ENCODE peak calls at places on chromosomes 2 and 18, in seven cellular contexts. P, L, M, Z, O, H and A are unnamed samples.

GRCh38 chr2:129001926-129002325 is 683.3 kb upstream of the HS6ST1 start:
- DNase-seq in P (no peak), L (no peak), M (no peak), Z (no peak), O (no peak), H (no peak), A (no peak)

GRCh38 chr2:11270891-11271290 is 73.5 kb downstream of the ROCK2 start:
- DNase-seq in P (no peak), L (no peak), M (no peak), Z (no peak), O (no peak), H (no peak), A (no peak)

GRCh38 chr2:112773091-112773490 is 8.7 kb upstream of the CKAP2L start:
- DNase-seq in P (no peak), L (no peak), M (no peak), Z (no peak), O (no peak), H (no peak), A (no peak)

GRCh38 chr2:232204457-232204931 is 174.1 kb upstream of the ALPP start:
- DNase-seq in P (no peak), L (no peak), M (no peak), Z (no peak), O (no peak), H (no peak), A (no peak)

GRCh38 chr18:31553800-31554199 is 37.9 kb upstream of the TTR start:
- DNase-seq in P (no peak), L (no peak), M (no peak), Z (no peak), O (no peak), H (no peak), A (no peak)

GRCh38 chr18:56973487-56973886 is 173.4 kb upstream of the BOD1L2 start:
- DNase-seq in P (no peak), L (no peak), M (no peak), Z (no peak), O (no peak), H (no peak), A (no peak)

GRCh38 chr2:173028141-173028540 is 47.5 kb upstream of the MAP3K20 start:
- DNase-seq in P (no peak), L (no peak), M (no peak), Z (no peak), O (no peak), H (no peak), A (no peak)

GRCh38 chr2:182503886-182504285 is 77.0 kb upstream of the PDE1A start:
- DNase-seq in P (no peak), L (no peak), M (no peak), Z (no peak), O (no peak), H (no peak), A (no peak)

GRCh38 chr2:226611944-226612318 is 187.7 kb downstream of the IRS1 start:
- DNase-seq in P (no peak), L (no peak), M (no peak), Z (no peak), O (no peak), H (no peak), A (no peak)

GRCh38 chr2:3727397-3728045 is 24.1 kb downstream of the DCDC2C start:
- DNase-seq in P (no peak), L (no peak), M (no peak), Z (no peak), O (no peak), H (no peak), A (no peak)

GRCh38 chr18:63138469-63139340 is 180.9 kb downstream of the BCL2 start:
- DNase-seq in P (no peak), L (no peak), M (no peak), Z (peak), O (no peak), H (no peak), A (no peak)

GRCh38 chr2:176172748-176173586 is 15.5 kb upstream of the HOXD1 start:
- DNase-seq in P (no peak), L (no peak), M (no peak), Z (no peak), O (no peak), H (no peak), A (no peak)

GRCh38 chr2:46562451-46562841 is 83.1 kb downstream of the TMEM247 start:
- DNase-seq in P (no peak), L (no peak), M (no peak), Z (no peak), O (no peak), H (no peak), A (no peak)

GRCh38 chr18:76349067-76349715 is 145.9 kb downstream of the ZNF516 start:
- DNase-seq in P (peak), L (peak), M (peak), Z (peak), O (no peak), H (peak), A (peak)

GRCh38 chr18:49858309-49859005 is 45.1 kb upstream of the ACAA2 start:
- DNase-seq in P (peak), L (peak), M (no peak), Z (peak), O (no peak), H (peak), A (peak)

GRCh38 chr18:36467614-36468013 is 170.1 kb downstream of the FHOD3 start:
- DNase-seq in P (no peak), L (no peak), M (no peak), Z (no peak), O (no peak), H (no peak), A (no peak)

GRCh38 chr2:212845941-212846340 is 305.5 kb downstream of the IKZF2 start:
- DNase-seq in P (no peak), L (no peak), M (no peak), Z (no peak), O (no peak), H (no peak), A (no peak)

GRCh38 chr2:179974743-179975142 is 32.4 kb downstream of the CWC22 start:
- DNase-seq in P (no peak), L (no peak), M (no peak), Z (no peak), O (no peak), H (no peak), A (no peak)

GRCh38 chr2:138071720-138072719 is 107.7 kb downstream of the HNMT start:
- DNase-seq in P (no peak), L (no peak), M (peak), Z (no peak), O (no peak), H (no peak), A (no peak)

GRCh38 chr18:40365526-40365925 is 1589.5 kb upstream of the PIK3C3 start:
- DNase-seq in P (no peak), L (no peak), M (no peak), Z (no peak), O (no peak), H (no peak), A (no peak)

GRCh38 chr18:75052475-75052874 is 156.5 kb downstream of the PTGR3 start:
- DNase-seq in P (no peak), L (no peak), M (peak), Z (no peak), O (no peak), H (no peak), A (no peak)

GRCh38 chr2:99524056-99524455 is 34.2 kb upstream of the REV1 start:
- DNase-seq in P (no peak), L (no peak), M (peak), Z (no peak), O (no peak), H (no peak), A (no peak)

GRCh38 chr2:141728886-141729285 is 401.9 kb downstream of the LRP1B start:
- DNase-seq in P (no peak), L (peak), M (peak), Z (no peak), O (no peak), H (no peak), A (no peak)

GRCh38 chr2:25259744-25260124 is 82.0 kb downstream of the DNMT3A start:
- DNase-seq in P (no peak), L (no peak), M (no peak), Z (no peak), O (no peak), H (no peak), A (no peak)

GRCh38 chr2:66553370-66553769 is 118.4 kb downstream of the MEIS1 start:
- DNase-seq in P (no peak), L (no peak), M (no peak), Z (no peak), O (no peak), H (no peak), A (no peak)

GRCh38 chr2:28276076-28276618 is 116.5 kb upstream of the FOSL2 start:
- DNase-seq in P (no peak), L (no peak), M (no peak), Z (peak), O (no peak), H (no peak), A (no peak)

GRCh38 chr2:234257859-234258561 is 207.5 kb downstream of the SPP2 start:
- DNase-seq in P (peak), L (peak), M (no peak), Z (no peak), O (no peak), H (no peak), A (no peak)

GRCh38 chr2:72263781-72264060 is 116.1 kb upstream of the CYP26B1 start:
- DNase-seq in P (no peak), L (no peak), M (no peak), Z (no peak), O (no peak), H (no peak), A (no peak)

GRCh38 chr2:190649798-190650390 is 1.0 kb downstream of the NAB1 start:
- DNase-seq in P (peak), L (no peak), M (no peak), Z (peak), O (no peak), H (no peak), A (no peak)